ENCODE peak calls at places on chromosomes 3 and 15, in four cellular contexts. One of them, this sample, is unnamed.

GRCh38 chr15:59918994-59919951 is 84.8 kb upstream of the FOXB1 start:
- DNase-seq in HepG2: no peak
- DNase-seq in K562: no peak
- DNase-seq in WTC11: no peak
- DNase-seq in this sample: no peak

GRCh38 chr3:171543759-171544284 is 83.6 kb upstream of the TNIK start:
- DNase-seq in K562: no peak
- DNase-seq in HepG2: no peak
- DNase-seq in WTC11: no peak
- DNase-seq in this sample: no peak

GRCh38 chr3:114626751-114627150 is 332.9 kb downstream of the TIGIT start:
- DNase-seq in K562: no peak
- DNase-seq in WTC11: no peak
- DNase-seq in HepG2: no peak
- DNase-seq in this sample: no peak

GRCh38 chr15:77002954-77003912 is 8.3 kb downstream of the PSTPIP1 start:
- DNase-seq in HepG2: no peak
- DNase-seq in WTC11: no peak
- DNase-seq in K562: no peak
- DNase-seq in this sample: no peak

GRCh38 chr3:30779686-30780287 is 114.7 kb downstream of the GADL1 start:
- DNase-seq in K562: no peak
- DNase-seq in HepG2: peak
- DNase-seq in WTC11: peak
- DNase-seq in this sample: peak

GRCh38 chr3:143699351-143699750 is 148.9 kb downstream of the SLC9A9 start:
- DNase-seq in WTC11: no peak
- DNase-seq in HepG2: no peak
- DNase-seq in K562: no peak
- DNase-seq in this sample: no peak

GRCh38 chr3:52090131-52090548 is 33.8 kb upstream of the DUSP7 start:
- DNase-seq in K562: no peak
- DNase-seq in HepG2: no peak
- DNase-seq in WTC11: no peak
- DNase-seq in this sample: no peak

GRCh38 chr15:78082106-78082742 is 4.7 kb upstream of the TBC1D2B start:
- DNase-seq in WTC11: no peak
- DNase-seq in HepG2: no peak
- DNase-seq in K562: no peak
- DNase-seq in this sample: no peak

GRCh38 chr3:68878322-68878721 is 54.0 kb downstream of the TAFA4 start:
- DNase-seq in K562: peak
- DNase-seq in HepG2: peak
- DNase-seq in WTC11: no peak
- DNase-seq in this sample: peak

GRCh38 chr3:99945328-99945995 is 127.8 kb downstream of the CMSS1 start:
- DNase-seq in WTC11: no peak
- DNase-seq in HepG2: no peak
- DNase-seq in K562: no peak
- DNase-seq in this sample: no peak

GRCh38 chr3:39126532-39127071 is 19.1 kb downstream of the TTC21A start:
- DNase-seq in HepG2: peak
- DNase-seq in K562: peak
- DNase-seq in WTC11: peak
- DNase-seq in this sample: no peak

GRCh38 chr3:126704494-126705214 is 614 bp downstream of the CHCHD6 start:
- DNase-seq in WTC11: no peak
- DNase-seq in K562: no peak
- DNase-seq in HepG2: no peak
- DNase-seq in this sample: peak

GRCh38 chr3:149044329-149045083 is 41.8 kb downstream of the HLTF start:
- DNase-seq in K562: no peak
- DNase-seq in WTC11: no peak
- DNase-seq in HepG2: no peak
- DNase-seq in this sample: no peak

GRCh38 chr3:14532691-14533456 is 7.3 kb downstream of the GRIP2 start:
- DNase-seq in HepG2: peak
- DNase-seq in K562: peak
- DNase-seq in WTC11: peak
- DNase-seq in this sample: no peak

GRCh38 chr15:32979710-32980109 is 214.8 kb downstream of the FMN1 start:
- DNase-seq in HepG2: no peak
- DNase-seq in WTC11: no peak
- DNase-seq in K562: no peak
- DNase-seq in this sample: no peak

GRCh38 chr3:123318374-123318773 is 116.6 kb downstream of the SEC22A start:
- DNase-seq in WTC11: no peak
- DNase-seq in HepG2: no peak
- DNase-seq in K562: no peak
- DNase-seq in this sample: no peak

GRCh38 chr3:37905987-37906674 is 44.5 kb downstream of the CTDSPL start:
- DNase-seq in WTC11: no peak
- DNase-seq in HepG2: peak
- DNase-seq in K562: no peak
- DNase-seq in this sample: no peak

GRCh38 chr15:100043069-100043641 is 298.6 kb downstream of the ADAMTS17 start:
- DNase-seq in WTC11: no peak
- DNase-seq in K562: no peak
- DNase-seq in HepG2: no peak
- DNase-seq in this sample: no peak

GRCh38 chr3:43128458-43128857 is 22.6 kb upstream of the POMGNT2 start:
- DNase-seq in WTC11: no peak
- DNase-seq in HepG2: no peak
- DNase-seq in K562: no peak
- DNase-seq in this sample: no peak

GRCh38 chr3:15294914-15295313 is 37.5 kb downstream of the SH3BP5 start:
- DNase-seq in HepG2: no peak
- DNase-seq in K562: no peak
- DNase-seq in WTC11: no peak
- DNase-seq in this sample: no peak

GRCh38 chr15:90552929-90553211 is 23.1 kb downstream of the CRTC3 start:
- DNase-seq in WTC11: no peak
- DNase-seq in K562: no peak
- DNase-seq in HepG2: no peak
- DNase-seq in this sample: no peak

GRCh38 chr3:23809840-23810341 is 4.1 kb downstream of the UBE2E1 start:
- DNase-seq in K562: no peak
- DNase-seq in WTC11: no peak
- DNase-seq in HepG2: no peak
- DNase-seq in this sample: no peak

GRCh38 chr3:180375831-180376230 is 226.1 kb upstream of the TTC14 start:
- DNase-seq in HepG2: no peak
- DNase-seq in K562: no peak
- DNase-seq in WTC11: no peak
- DNase-seq in this sample: no peak

GRCh38 chr3:39260318-39260717 is 19.5 kb downstream of the CX3CR1 start:
- DNase-seq in HepG2: no peak
- DNase-seq in WTC11: no peak
- DNase-seq in K562: no peak
- DNase-seq in this sample: no peak

GRCh38 chr15:62958528-62958927 is 84.0 kb upstream of the TPM1 start:
- DNase-seq in HepG2: no peak
- DNase-seq in WTC11: no peak
- DNase-seq in K562: no peak
- DNase-seq in this sample: no peak

GRCh38 chr3:43674345-43675085 is 16.2 kb upstream of the ABHD5 start:
- DNase-seq in K562: no peak
- DNase-seq in HepG2: no peak
- DNase-seq in WTC11: no peak
- DNase-seq in this sample: no peak

GRCh38 chr3:100682056-100682853 is 27.0 kb upstream of the TFG start:
- DNase-seq in WTC11: no peak
- DNase-seq in HepG2: no peak
- DNase-seq in K562: no peak
- DNase-seq in this sample: no peak

GRCh38 chr15:51647128-51647562 is 24.6 kb upstream of the DMXL2 start:
- DNase-seq in K562: peak
- DNase-seq in HepG2: no peak
- DNase-seq in WTC11: no peak
- DNase-seq in this sample: no peak

GRCh38 chr15:101206173-101206572 is 45.7 kb downstream of the CHSY1 start:
- DNase-seq in WTC11: no peak
- DNase-seq in HepG2: no peak
- DNase-seq in K562: no peak
- DNase-seq in this sample: no peak

GRCh38 chr3:133038731-133039398 is 674 bp downstream of the TMEM108 start:
- DNase-seq in HepG2: no peak
- DNase-seq in WTC11: peak
- DNase-seq in K562: peak
- DNase-seq in this sample: peak

GRCh38 chr15:23869391-23869790 is 182.3 kb upstream of the NDN start:
- DNase-seq in HepG2: peak
- DNase-seq in K562: peak
- DNase-seq in WTC11: peak
- DNase-seq in this sample: peak

GRCh38 chr3:188769833-188770232 is 401.9 kb upstream of the TPRG1 start:
- DNase-seq in HepG2: no peak
- DNase-seq in K562: no peak
- DNase-seq in WTC11: no peak
- DNase-seq in this sample: no peak

GRCh38 chr15:79408041-79408440 is 24.1 kb upstream of the MINAR1 start:
- DNase-seq in HepG2: no peak
- DNase-seq in K562: no peak
- DNase-seq in WTC11: no peak
- DNase-seq in this sample: no peak

GRCh38 chr15:77001351-77001750 is 6.4 kb downstream of the PSTPIP1 start:
- DNase-seq in HepG2: no peak
- DNase-seq in K562: no peak
- DNase-seq in WTC11: no peak
- DNase-seq in this sample: no peak

GRCh38 chr3:78077178-78077577 is 1037.3 kb downstream of the ROBO2 start:
- DNase-seq in K562: no peak
- DNase-seq in WTC11: no peak
- DNase-seq in HepG2: no peak
- DNase-seq in this sample: no peak

GRCh38 chr3:111735271-111735758 is 123.8 kb upstream of the PHLDB2 start:
- DNase-seq in HepG2: peak
- DNase-seq in K562: no peak
- DNase-seq in WTC11: no peak
- DNase-seq in this sample: no peak

GRCh38 chr15:31331389-31331788 is 4.8 kb downstream of the KLF13 start:
- DNase-seq in K562: no peak
- DNase-seq in HepG2: no peak
- DNase-seq in WTC11: no peak
- DNase-seq in this sample: no peak

GRCh38 chr3:193982258-193982659 is 153.7 kb upstream of the HES1 start:
- DNase-seq in K562: no peak
- DNase-seq in HepG2: no peak
- DNase-seq in WTC11: no peak
- DNase-seq in this sample: no peak
- TF ChIP-seq ELF4 in K562: no peak
- TF ChIP-seq ELF4 in HepG2: no peak
- TF ChIP-seq ELF4 in WTC11: no peak
- TF ChIP-seq ELF4 in this sample: no peak

GRCh38 chr3:109165905-109166304 is 29.4 kb downstream of the C3orf85 start:
- DNase-seq in K562: no peak
- DNase-seq in WTC11: no peak
- DNase-seq in HepG2: no peak
- DNase-seq in this sample: no peak
- TF ChIP-seq ELF4 in K562: no peak
- TF ChIP-seq ELF4 in WTC11: no peak
- TF ChIP-seq ELF4 in HepG2: no peak
- TF ChIP-seq ELF4 in this sample: no peak

DNA sequence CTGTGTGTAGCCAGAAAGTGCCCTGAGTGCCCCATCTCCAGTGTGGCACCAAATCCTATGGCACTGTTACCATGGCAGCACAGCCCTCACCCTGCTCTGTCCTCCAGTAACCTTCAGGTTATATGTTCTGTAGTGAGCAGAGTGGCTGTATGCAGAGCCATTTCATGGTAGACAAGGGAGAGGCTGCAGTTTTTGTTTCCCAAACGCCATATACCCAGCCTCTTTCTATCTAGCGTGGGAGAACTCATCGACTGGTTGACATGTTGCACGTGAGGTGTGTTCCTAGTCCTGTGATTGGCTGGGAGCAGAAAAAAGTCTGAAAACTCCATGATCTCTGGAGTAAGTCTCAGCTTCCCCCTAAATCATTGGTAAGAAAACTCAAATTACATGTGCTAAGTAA is 2.0 kb downstream of the SIDT1 start:
- DNase-seq in WTC11: no peak
- DNase-seq in K562: no peak
- DNase-seq in HepG2: no peak
- DNase-seq in this sample: no peak
- TF ChIP-seq ELF4 in WTC11: no peak
- TF ChIP-seq ELF4 in K562: no peak
- TF ChIP-seq ELF4 in HepG2: no peak
- TF ChIP-seq ELF4 in this sample: no peak

GRCh38 chr15:71011503-71012155 is 103.6 kb upstream of the THSD4 start:
- DNase-seq in K562: peak
- DNase-seq in WTC11: no peak
- DNase-seq in HepG2: peak
- DNase-seq in this sample: peak
- TF ChIP-seq ELF4 in K562: no peak
- TF ChIP-seq ELF4 in WTC11: no peak
- TF ChIP-seq ELF4 in HepG2: no peak
- TF ChIP-seq ELF4 in this sample: no peak

GRCh38 chr3:94673891-94674290 is 611.0 kb downstream of the NSUN3 start:
- DNase-seq in HepG2: no peak
- DNase-seq in WTC11: no peak
- DNase-seq in K562: no peak
- DNase-seq in this sample: no peak

GRCh38 chr3:94665922-94666321 is 603.1 kb downstream of the NSUN3 start:
- DNase-seq in HepG2: no peak
- DNase-seq in K562: no peak
- DNase-seq in WTC11: no peak
- DNase-seq in this sample: no peak

DNA sequence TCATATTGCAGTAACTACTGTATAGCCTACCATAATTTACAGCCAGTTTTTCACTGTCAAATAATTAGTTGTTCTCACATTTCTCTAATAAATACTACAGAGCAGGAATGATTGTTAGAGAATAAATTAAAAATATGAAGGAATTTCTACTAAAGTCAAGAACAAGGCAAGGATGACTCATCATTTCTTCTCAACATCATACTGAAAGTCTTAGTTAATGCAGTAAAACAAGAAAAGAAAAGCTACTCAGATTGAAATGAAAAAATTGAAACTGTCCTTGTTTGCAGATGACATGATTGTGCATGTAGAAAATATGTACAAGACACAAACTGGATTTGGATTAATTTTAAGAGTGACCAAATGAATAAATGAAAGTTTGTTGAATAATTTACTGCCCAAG is 608.2 kb downstream of the NSUN3 start:
- DNase-seq in K562: no peak
- DNase-seq in HepG2: no peak
- DNase-seq in WTC11: no peak
- DNase-seq in this sample: no peak
- TF ChIP-seq ELF4 in K562: no peak
- TF ChIP-seq ELF4 in HepG2: no peak
- TF ChIP-seq ELF4 in WTC11: no peak
- TF ChIP-seq ELF4 in this sample: no peak

GRCh38 chr3:67601919-67602608 is 52.3 kb downstream of the SUCLG2 start:
- DNase-seq in WTC11: no peak
- DNase-seq in K562: no peak
- DNase-seq in HepG2: no peak
- DNase-seq in this sample: no peak
- TF ChIP-seq ELF4 in WTC11: no peak
- TF ChIP-seq ELF4 in K562: no peak
- TF ChIP-seq ELF4 in HepG2: no peak
- TF ChIP-seq ELF4 in this sample: no peak

This sample was measured in HEK293T.